ENCODE peak calls at places on chromosomes 13 and 19, in seven cellular contexts. V, H, P, Y, W, B and A are unnamed samples.
A peak's percentile ranks its signal among the peaks of the same experiment; 100 is the strongest.

GRCh38 chr19:45790942-45791341 is 1.7 kb downstream of the DMWD start:
- DNase-seq in H (peak; percentile 33), W (no peak), P (peak; percentile 76), V (no peak), B (peak; percentile 62), Y (no peak), A (no peak)

GRCh38 chr19:40717325-40717879 is 490 bp downstream of the ITPKC start:
- DNase-seq in P (no peak), H (no peak), W (no peak), Y (no peak), V (no peak), B (peak; percentile 44), A (no peak)

GRCh38 chr13:35716186-35716585 is 239.7 kb upstream of the MAB21L1 start:
- DNase-seq in W (no peak), V (peak; percentile 60), B (peak; percentile 52), H (no peak), Y (no peak), P (no peak), A (peak; percentile 43)

GRCh38 chr19:16509141-16510061 is 13.2 kb downstream of the C19orf44 start:
- DNase-seq in H (no peak), V (no peak), Y (no peak), P (no peak), B (no peak), W (no peak), A (no peak)

GRCh38 chr13:82867284-82867683 is 1015.0 kb downstream of the SLITRK1 start:
- DNase-seq in Y (no peak), B (no peak), P (no peak), H (no peak), V (no peak), W (no peak), A (no peak)

GRCh38 chr13:21022694-21023325 is 38.6 kb downstream of the LATS2 start:
- DNase-seq in B (no peak), P (no peak), H (no peak), V (no peak), Y (no peak), W (no peak), A (no peak)

GRCh38 chr19:6084821-6085220 is 25.5 kb downstream of the RFX2 start:
- DNase-seq in Y (no peak), W (no peak), V (no peak), B (no peak), P (no peak), H (no peak), A (no peak)

GRCh38 chr13:75417647-75418046 is 64.3 kb downstream of the TBC1D4 start:
- DNase-seq in H (no peak), W (no peak), B (no peak), Y (no peak), V (no peak), P (no peak), A (no peak)

GRCh38 chr13:98217597-98217996 is 40.5 kb upstream of the RNF113B start:
- DNase-seq in H (no peak), V (no peak), W (no peak), P (no peak), Y (no peak), B (peak; percentile 76), A (no peak)

GRCh38 chr13:106568225-106569003 is 477 bp upstream of the ARGLU1 start:
- DNase-seq in W (no peak), H (no peak), V (no peak), Y (no peak), P (no peak), B (no peak), A (no peak)

GRCh38 chr19:5718579-5719273 is 1.2 kb downstream of the LONP1 start:
- DNase-seq in Y (no peak), P (peak; percentile 84), B (no peak), H (peak; percentile 78), V (peak; percentile 66), W (peak; percentile 59), A (peak; percentile 66)

GRCh38 chr13:110105136-110105535 is 201.8 kb downstream of the COL4A1 start:
- DNase-seq in B (peak; percentile 56), H (no peak), W (no peak), V (no peak), P (no peak), Y (no peak), A (no peak)